ENCODE peak calls at places on chromosomes 5 and 9, in seven cellular contexts. B is Panc1, L is K562, X is upper lobe of left lung, I is HepG2, W is HCT116, U is GM12878. Y is an unnamed sample.

GRCh38 chr5:154850255-154851062 is at the start of gene FAXDC2:
- ATAC-seq in X (peak; percentile 98), L (peak; percentile 92), U (peak; percentile 80), B (peak; percentile 44), W (no peak), I (peak; percentile 97), Y (peak; percentile 98)

GRCh38 chr5:31270396-31270795 is 76.9 kb downstream of the CDH6 start:
- ATAC-seq in W (no peak), I (no peak), B (no peak), U (no peak), L (peak; percentile 65), X (no peak), Y (no peak)

GRCh38 chr5:40490464-40491083 is 189.1 kb upstream of the PTGER4 start:
- ATAC-seq in X (no peak), W (no peak), B (no peak), L (no peak), U (peak; percentile 59), I (no peak), Y (no peak)

GRCh38 chr9:119026120-119026519 is 343.1 kb downstream of the BRINP1 start:
- ATAC-seq in B (no peak), L (no peak), U (no peak), W (no peak), I (no peak), X (peak; percentile 68), Y (no peak)

GRCh38 chr5:150363185-150363584 is 5.7 kb downstream of the TCOF1 start:
- ATAC-seq in W (no peak), B (no peak), I (peak; percentile 67), U (no peak), L (no peak), X (no peak), Y (no peak)

GRCh38 chr9:134426436-134426835 is 100.2 kb downstream of the RXRA start:
- ATAC-seq in U (no peak), B (no peak), X (no peak), W (no peak), L (no peak), I (no peak), Y (no peak)

GRCh38 chr9:114777841-114778240 is 28.0 kb downstream of the TNFSF15 start:
- ATAC-seq in X (no peak), B (no peak), W (no peak), I (no peak), L (no peak), U (no peak), Y (no peak)

GRCh38 chr5:83408719-83409118 is 62.8 kb upstream of the VCAN start:
- ATAC-seq in L (no peak), U (no peak), W (no peak), B (no peak), I (no peak), X (no peak), Y (no peak)

GRCh38 chr9:25226901-25227686 is 451.1 kb downstream of the TUSC1 start:
- ATAC-seq in X (no peak), B (no peak), W (no peak), U (no peak), I (no peak), L (no peak), Y (no peak)

GRCh38 chr5:151186538-151186937 is 29.0 kb upstream of the ANXA6 start:
- ATAC-seq in X (no peak), W (no peak), B (no peak), L (no peak), U (no peak), I (no peak), Y (no peak)

GRCh38 chr9:130694205-130694604 is 625 bp downstream of the EXOSC2 start:
- ATAC-seq in B (no peak), L (peak; percentile 5), X (no peak), I (no peak), U (peak; percentile 29), W (no peak), Y (no peak)

GRCh38 chr5:92460505-92460904 is 1077.4 kb upstream of the ARRDC3 start:
- ATAC-seq in B (no peak), U (peak; percentile 25), W (no peak), I (no peak), L (no peak), X (no peak), Y (no peak)

GRCh38 chr5:122067330-122067885 is 10.7 kb downstream of the LOX start:
- ATAC-seq in I (no peak), U (no peak), L (no peak), W (no peak), B (no peak), X (no peak), Y (no peak)

GRCh38 chr9:75648021-75648420 is 242.5 kb upstream of the PCSK5 start:
- ATAC-seq in L (no peak), B (no peak), I (no peak), W (no peak), U (no peak), X (no peak), Y (no peak)

GRCh38 chr5:77797133-77797532 is 21.0 kb upstream of the TBCA start:
- ATAC-seq in U (no peak), L (no peak), B (no peak), X (no peak), W (no peak), I (no peak), Y (no peak)

GRCh38 chr9:75653750-75654149 is 236.7 kb upstream of the PCSK5 start:
- ATAC-seq in W (no peak), I (peak; percentile 59), X (no peak), L (no peak), U (no peak), B (no peak), Y (no peak)

GRCh38 chr9:125428515-125429467 is 167.2 kb downstream of the GAPVD1 start:
- ATAC-seq in W (no peak), L (no peak), U (no peak), B (no peak), X (no peak), I (no peak), Y (no peak)

GRCh38 chr5:26903469-26903868 is 134.9 kb downstream of the CDH9 start:
- ATAC-seq in X (no peak), U (no peak), W (no peak), B (no peak), L (no peak), I (no peak), Y (no peak)

GRCh38 chr9:94780516-94780950 is 54.0 kb downstream of the AOPEP start:
- ATAC-seq in U (peak; percentile 72), B (no peak), X (no peak), I (no peak), L (no peak), W (no peak), Y (no peak)

GRCh38 chr9:126618200-126618589 is 4.5 kb downstream of the LMX1B start:
- ATAC-seq in I (no peak), B (no peak), X (no peak), U (no peak), L (no peak), W (no peak), Y (no peak)
- TF ChIP-seq POLR2AphosphoS5 in I (no peak), B (no peak), X (no peak), U (no peak), L (no peak), W (no peak), Y (no peak)

DNA sequence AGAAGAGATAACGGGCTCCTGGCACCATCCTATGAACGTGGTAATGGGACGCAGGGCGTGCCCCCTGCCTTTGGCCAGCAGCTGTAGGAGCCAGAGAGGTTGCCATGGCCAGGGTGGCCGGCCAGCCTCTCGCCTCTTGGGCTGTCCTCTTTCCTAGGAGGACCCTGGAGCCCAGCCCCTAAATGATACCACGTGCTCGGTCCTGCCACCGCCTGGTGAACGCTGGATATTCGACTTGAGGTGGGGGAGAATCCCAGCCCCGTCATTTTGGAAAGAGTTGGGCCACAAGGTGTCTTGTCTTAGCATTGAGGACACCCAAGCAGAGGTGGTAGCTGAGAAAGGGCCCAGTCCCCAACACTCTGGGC is 391 bp upstream of the NRG2 start:
- ATAC-seq in L (peak; percentile 37), I (peak; percentile 47), W (peak; percentile 71), X (peak; percentile 38), B (peak; percentile 70), U (peak; percentile 46), Y (peak; percentile 5)
- TF ChIP-seq CTCF in L (no peak), I (no peak), W (no peak), X (peak; percentile 2), B (peak; percentile 68), U (no peak), Y (no peak)

GRCh38 chr5:100903036-100903887 is at the start of gene ST8SIA4:
- ATAC-seq in X (peak; percentile 88), W (no peak), B (peak; percentile 87), U (peak; percentile 67), I (peak; percentile 52), L (peak; percentile 84), Y (peak; percentile 62)
- TF ChIP-seq POLR2AphosphoS5 in X (peak; percentile 67), W (no peak), B (no peak), U (peak; percentile 97), I (no peak), L (no peak), Y (no peak)

GRCh38 chr5:129431406-129431805 is 28.7 kb upstream of the ADAMTS19 start:
- ATAC-seq in L (no peak), B (no peak), U (no peak), I (no peak), X (no peak), W (no peak), Y (no peak)
- TF ChIP-seq CTCF in L (no peak), B (no peak), U (no peak), I (no peak), X (no peak), W (no peak), Y (no peak)

GRCh38 chr5:146646441-146646840 is 130.5 kb upstream of the GPR151 start:
- ATAC-seq in L (no peak), X (no peak), I (no peak), B (no peak), U (no peak), W (no peak), Y (no peak)

GRCh38 chr5:146645382-146645781 is 129.4 kb upstream of the GPR151 start:
- ATAC-seq in U (no peak), L (no peak), X (no peak), B (no peak), W (no peak), I (no peak), Y (no peak)

GRCh38 chr5:146644811-146645210 is 128.8 kb upstream of the GPR151 start:
- ATAC-seq in B (no peak), U (no peak), W (no peak), X (no peak), L (no peak), I (no peak), Y (no peak)

GRCh38 chr5:146643805-146644204 is 127.8 kb upstream of the GPR151 start:
- ATAC-seq in I (no peak), X (no peak), L (no peak), U (no peak), W (no peak), B (no peak), Y (no peak)

GRCh38 chr5:146647656-146648199 is 131.7 kb upstream of the GPR151 start:
- ATAC-seq in U (no peak), W (no peak), X (no peak), I (no peak), L (no peak), B (no peak), Y (no peak)
- TF ChIP-seq POLR2AphosphoS5 in U (no peak), W (no peak), X (no peak), I (no peak), L (no peak), B (no peak), Y (no peak)